ENCODE peak calls at places on chromosomes 1 and 21, in four cellular contexts. One of them, this sample, is unnamed.

GRCh38 chr1:5944069-5944847 is 48.0 kb downstream of the NPHP4 start:
- DNase-seq in Right ventricle myocardium superior: no peak
- DNase-seq in H4: no peak
- DNase-seq in retinal pigment epithelial cell: no peak
- DNase-seq in this sample: no peak

GRCh38 chr1:175131100-175131499 is 61.5 kb downstream of the KIAA0040 start:
- DNase-seq in retinal pigment epithelial cell: no peak
- DNase-seq in H4: no peak
- DNase-seq in Right ventricle myocardium superior: no peak
- DNase-seq in this sample: no peak

GRCh38 chr21:45018131-45019075 is 56.0 kb upstream of the ADARB1 start:
- DNase-seq in Right ventricle myocardium superior: peak
- DNase-seq in retinal pigment epithelial cell: no peak
- DNase-seq in H4: no peak
- DNase-seq in this sample: peak

GRCh38 chr1:162369571-162369970 is 7.1 kb downstream of the SPATA46 start:
- DNase-seq in retinal pigment epithelial cell: no peak
- DNase-seq in Right ventricle myocardium superior: no peak
- DNase-seq in H4: no peak
- DNase-seq in this sample: no peak

GRCh38 chr1:39268906-39269305 is 64.4 kb downstream of the MACF1 start:
- DNase-seq in Right ventricle myocardium superior: no peak
- DNase-seq in retinal pigment epithelial cell: no peak
- DNase-seq in H4: no peak
- DNase-seq in this sample: no peak

GRCh38 chr1:1328254-1328653 is 2.8 kb upstream of the TAS1R3 start:
- DNase-seq in retinal pigment epithelial cell: no peak
- DNase-seq in H4: no peak
- DNase-seq in Right ventricle myocardium superior: no peak
- DNase-seq in this sample: no peak

GRCh38 chr21:29237110-29238051 is 61.3 kb upstream of the BACH1 start:
- DNase-seq in retinal pigment epithelial cell: peak
- DNase-seq in H4: no peak
- DNase-seq in Right ventricle myocardium superior: no peak
- DNase-seq in this sample: no peak

GRCh38 chr1:84810343-84810742 is 82.7 kb downstream of the LPAR3 start:
- DNase-seq in H4: no peak
- DNase-seq in retinal pigment epithelial cell: no peak
- DNase-seq in Right ventricle myocardium superior: no peak
- DNase-seq in this sample: no peak

GRCh38 chr1:212914789-212915188 is 35.6 kb upstream of the VASH2 start:
- DNase-seq in H4: no peak
- DNase-seq in Right ventricle myocardium superior: no peak
- DNase-seq in retinal pigment epithelial cell: no peak
- DNase-seq in this sample: no peak

GRCh38 chr1:30755746-30756145 is 1.8 kb downstream of the LAPTM5 start:
- DNase-seq in retinal pigment epithelial cell: no peak
- DNase-seq in Right ventricle myocardium superior: no peak
- DNase-seq in H4: no peak
- DNase-seq in this sample: no peak

GRCh38 chr1:3679098-3679555 is 26.8 kb downstream of the TP73 start:
- DNase-seq in retinal pigment epithelial cell: no peak
- DNase-seq in Right ventricle myocardium superior: peak
- DNase-seq in H4: no peak
- DNase-seq in this sample: no peak

GRCh38 chr1:116855220-116855619 is 54.5 kb upstream of the PTGFRN start:
- DNase-seq in H4: peak
- DNase-seq in Right ventricle myocardium superior: peak
- DNase-seq in retinal pigment epithelial cell: no peak
- DNase-seq in this sample: peak